ENCODE peak calls at places on chromosome 1, in ten cellular contexts. A is gastrocnemius medialis, Z is K562, H is tibial nerve, P is sigmoid colon, B is breast epithelium, M is spleen, Y is endothelial cell of umbilical vein, K is IMR-90, O is uterus. Q is an unnamed sample.
A peak's percentile ranks its signal among the peaks of the same experiment; 100 is the strongest.

GRCh38 chr1:193069748-193070394 is 10.5 kb downstream of the RO60 start:
- DNase-seq in A (no peak), Z (peak; percentile 61), H (no peak), P (no peak), B (no peak), M (no peak), Y (peak; percentile 7), K (no peak), O (no peak), Q (no peak)

GRCh38 chr1:226588484-226588883 is 39.9 kb downstream of the STUM start:
- DNase-seq in A (no peak), Z (no peak), H (no peak), P (no peak), B (no peak), M (no peak), Y (no peak), K (no peak), O (no peak), Q (no peak)

GRCh38 chr1:16175610-16176553 is 20.0 kb upstream of the EPHA2 start:
- DNase-seq in A (peak; percentile 60), Z (peak; percentile 69), H (peak; percentile 84), P (peak; percentile 97), B (peak; percentile 86), M (no peak), Y (peak; percentile 87), K (peak; percentile 91), O (peak; percentile 91), Q (no peak)

GRCh38 chr1:78165816-78166215 is 120.0 kb downstream of the GIPC2 start:
- DNase-seq in A (no peak), Z (no peak), H (no peak), P (no peak), B (no peak), M (no peak), Y (no peak), K (peak; percentile 12), O (no peak), Q (no peak)

GRCh38 chr1:9376886-9377333 is 84.2 kb downstream of the SPSB1 start:
- DNase-seq in A (peak; percentile 95), Z (no peak), H (peak; percentile 83), P (peak; percentile 96), B (no peak), M (no peak), Y (peak; percentile 68), K (peak; percentile 47), O (peak; percentile 94), Q (peak; percentile 41)

GRCh38 chr1:77095231-77095630 is 124.0 kb downstream of the PIGK start:
- DNase-seq in A (no peak), Z (no peak), H (no peak), P (no peak), B (no peak), M (no peak), Y (no peak), K (no peak), O (no peak), Q (no peak)

GRCh38 chr1:12453400-12454343 is 164.3 kb downstream of the DHRS3 start:
- DNase-seq in A (peak; percentile 53), Z (peak; percentile 58), H (no peak), P (no peak), B (no peak), M (no peak), Y (peak; percentile 31), K (no peak), O (no peak), Q (no peak)

GRCh38 chr1:58903450-58904298 is 119.8 kb upstream of the JUN start:
- DNase-seq in A (peak; percentile 86), Z (peak; percentile 57), H (peak; percentile 89), P (peak; percentile 98), B (peak; percentile 88), M (peak; percentile 96), Y (peak; percentile 94), K (peak; percentile 89), O (peak; percentile 95), Q (peak; percentile 77)

GRCh38 chr1:213399695-213400094 is 348.7 kb downstream of the RPS6KC1 start:
- DNase-seq in A (no peak), Z (no peak), H (no peak), P (no peak), B (no peak), M (no peak), Y (no peak), K (no peak), O (no peak), Q (no peak)

GRCh38 chr1:51516639-51517158 is 2.4 kb downstream of the EPS15 start:
- DNase-seq in A (no peak), Z (peak; percentile 44), H (no peak), P (no peak), B (no peak), M (no peak), Y (peak; percentile 14), K (peak; percentile 13), O (no peak), Q (no peak)

GRCh38 chr1:51517361-51518032 is 1.6 kb downstream of the EPS15 start:
- DNase-seq in A (peak; percentile 10), Z (peak; percentile 50), H (peak; percentile 35), P (no peak), B (no peak), M (no peak), Y (peak; percentile 49), K (peak; percentile 11), O (no peak), Q (no peak)

GRCh38 chr1:51518730-51519047 is 377 bp downstream of the EPS15 start:
- DNase-seq in A (no peak), Z (peak; percentile 63), H (no peak), P (peak; percentile 78), B (no peak), M (peak; percentile 94), Y (no peak), K (peak; percentile 13), O (no peak), Q (peak; percentile 47)

GRCh38 chr1:51519048-51519856 is at the start of gene EPS15:
- DNase-seq in A (peak; percentile 86), Z (peak; percentile 94), H (peak; percentile 74), P (peak; percentile 93), B (peak; percentile 84), M (peak; percentile 98), Y (peak; percentile 55), K (peak; percentile 67), O (peak; percentile 86), Q (peak; percentile 82)

GRCh38 chr1:51518033-51518729 is 885 bp downstream of the EPS15 start:
- DNase-seq in A (peak; percentile 80), Z (peak; percentile 98), H (peak; percentile 43), P (peak; percentile 68), B (no peak), M (peak; percentile 85), Y (peak; percentile 57), K (peak; percentile 28), O (peak; percentile 40), Q (peak; percentile 47)
- TF ChIP-seq POLR2A in A (peak; percentile 78), Z (peak; percentile 91), H (no peak), P (peak; percentile 26), B (no peak), M (no peak), Y (no peak), K (no peak), O (no peak), Q (no peak)

DNA sequence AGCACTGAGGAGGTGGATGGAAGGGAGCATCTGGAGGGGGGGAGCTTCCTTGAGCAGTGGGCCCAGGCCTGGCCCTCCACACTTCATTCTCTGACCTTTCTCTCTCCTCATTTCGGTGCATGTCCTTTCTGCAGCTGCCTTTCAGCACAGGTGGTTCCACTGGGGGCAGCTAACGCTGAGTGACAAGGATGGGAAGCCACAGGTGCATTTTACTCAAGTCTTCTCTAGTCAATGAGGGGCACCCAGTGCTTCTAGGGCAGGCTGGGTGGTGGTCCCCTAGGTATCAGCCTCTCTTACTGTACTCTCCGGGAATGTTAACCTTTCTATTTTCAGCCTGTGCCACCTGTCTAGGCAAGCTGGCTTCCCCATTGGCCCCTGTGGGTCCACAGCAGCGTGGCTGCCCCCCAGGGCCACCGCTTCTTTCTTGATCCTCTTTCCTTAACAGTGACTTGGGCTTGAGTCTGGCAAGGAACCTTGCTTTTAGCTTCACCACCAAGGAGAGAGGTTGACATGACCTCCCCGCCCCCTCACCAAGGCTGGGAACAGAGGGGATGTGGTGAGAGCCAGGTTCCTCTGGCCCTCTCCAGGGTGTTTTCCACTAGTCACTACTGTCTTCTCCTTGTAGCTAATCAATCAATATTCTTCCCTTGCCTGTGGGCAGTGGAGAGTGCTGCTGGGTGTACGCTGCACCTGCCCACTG is 43.2 kb downstream of the YARS1 start:
- DNase-seq in A (no peak), Z (no peak), H (no peak), P (no peak), B (no peak), M (no peak), Y (no peak), K (no peak), O (no peak), Q (no peak)
- TF ChIP-seq POLR2A in A (no peak), Z (peak; percentile 80), H (no peak), P (no peak), B (no peak), M (no peak), Y (no peak), K (no peak), O (no peak), Q (no peak)

DNA sequence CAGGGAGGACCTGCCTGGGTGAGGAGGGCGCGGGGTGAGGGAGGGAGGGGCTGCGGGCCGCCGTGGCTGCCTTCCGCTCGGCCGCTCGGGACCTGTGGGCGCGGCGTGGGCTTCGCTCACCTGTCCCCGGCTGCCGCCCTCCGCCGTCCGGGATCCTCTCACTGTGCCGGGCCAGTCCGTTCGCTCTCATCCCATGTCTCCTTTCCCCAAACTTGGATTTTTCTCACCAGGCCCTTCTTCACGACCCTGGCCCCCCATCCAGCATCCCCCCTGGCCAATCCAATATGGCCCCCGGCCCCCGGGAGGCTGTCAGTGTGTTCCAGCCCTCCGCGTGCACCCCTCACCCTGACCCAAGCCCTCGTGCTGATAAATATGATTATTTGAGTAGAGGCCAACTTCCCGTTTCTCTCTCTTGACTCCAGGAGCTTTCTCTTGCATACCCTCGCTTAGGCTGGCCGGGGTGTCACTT is 359 bp downstream of the ZBTB48 start:
- DNase-seq in A (no peak), Z (no peak), H (no peak), P (no peak), B (no peak), M (no peak), Y (no peak), K (no peak), O (no peak), Q (no peak)
- TF ChIP-seq POLR2A in A (no peak), Z (no peak), H (no peak), P (no peak), B (no peak), M (no peak), Y (no peak), K (no peak), O (no peak), Q (no peak)

DNA sequence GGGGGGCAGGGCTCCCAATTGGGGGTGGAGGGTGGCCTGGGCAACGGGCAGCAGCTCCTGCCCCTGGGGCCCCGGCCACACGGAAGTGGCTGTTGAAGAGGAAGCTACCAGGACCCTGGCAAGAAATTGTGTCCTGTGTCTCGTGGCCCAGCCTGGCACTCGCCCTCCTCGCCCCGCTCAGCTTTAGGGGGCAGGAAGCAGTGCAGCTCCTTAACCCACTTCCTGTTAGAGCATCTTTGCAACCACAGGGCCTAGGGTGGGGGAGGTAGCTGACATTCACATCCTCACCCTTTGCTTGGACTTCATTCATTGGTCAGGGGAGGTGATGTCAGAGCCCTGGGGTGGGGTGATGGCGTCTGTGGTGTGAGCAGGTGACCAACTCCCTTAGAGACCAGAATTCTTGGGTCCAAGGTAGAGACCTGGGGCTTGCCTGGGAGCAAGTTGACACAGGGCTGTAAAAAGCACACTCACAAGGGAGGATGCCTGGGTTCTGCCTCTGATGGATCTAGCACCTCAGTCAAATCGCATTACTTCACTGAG is at the start of gene ARHGAP30:
- DNase-seq in A (peak; percentile 29), Z (no peak), H (peak; percentile 26), P (peak; percentile 83), B (no peak), M (peak; percentile 97), Y (no peak), K (no peak), O (peak; percentile 25), Q (no peak)
- TF ChIP-seq POLR2A in A (peak; percentile 25), Z (no peak), H (no peak), P (no peak), B (no peak), M (no peak), Y (no peak), K (no peak), O (no peak), Q (no peak)

GRCh38 chr1:200296091-200296661 is 113.7 kb downstream of the ZNF281 start:
- DNase-seq in A (no peak), Z (no peak), H (no peak), P (no peak), B (no peak), M (no peak), Y (no peak), K (no peak), O (no peak), Q (no peak)
- TF ChIP-seq POLR2A in A (no peak), Z (no peak), H (no peak), P (no peak), B (no peak), M (no peak), Y (no peak), K (no peak), O (no peak), Q (no peak)